ENCODE peak calls at places on chromosome 14, in ten cellular contexts. V is mammary epithelial cell, P is lung, B is SK-N-SH, K is tibial artery, U is PC-3, D is IMR-90, T is body of pancreas, J is heart right ventricle, Y is colonic mucosa. M is an unnamed sample.

GRCh38 chr14:72560331-72560730 is 333.6 kb downstream of the DPF3 start:
- DNase-seq in V (no peak), P (no peak), B (peak; percentile 42), K (no peak), U (no peak), D (no peak), T (peak; percentile 4), J (no peak), Y (no peak), M (no peak)

GRCh38 chr14:76509291-76509690 is 133.4 kb downstream of the ESRRB start:
- DNase-seq in V (no peak), P (no peak), B (no peak), K (no peak), U (no peak), D (no peak), T (no peak), J (no peak), Y (no peak), M (no peak)

GRCh38 chr14:101369194-101369915 is 191.9 kb upstream of the DIO3 start:
- DNase-seq in V (no peak), P (peak; percentile 29), B (no peak), K (no peak), U (no peak), D (no peak), T (no peak), J (no peak), Y (no peak), M (no peak)

GRCh38 chr14:71206766-71207371 is 299.6 kb downstream of the PCNX1 start:
- DNase-seq in V (peak; percentile 88), P (no peak), B (peak; percentile 64), K (peak; percentile 67), U (peak; percentile 85), D (peak; percentile 85), T (peak; percentile 38), J (peak; percentile 80), Y (no peak), M (peak; percentile 81)

GRCh38 chr14:67167420-67168109 is 21.7 kb upstream of the GARIN2 start:
- DNase-seq in V (no peak), P (no peak), B (no peak), K (no peak), U (peak; percentile 72), D (no peak), T (no peak), J (no peak), Y (no peak), M (no peak)

GRCh38 chr14:101876539-101876938 is 87.8 kb upstream of the DYNC1H1 start:
- DNase-seq in V (no peak), P (peak; percentile 66), B (peak; percentile 87), K (peak; percentile 79), U (no peak), D (peak; percentile 18), T (peak; percentile 42), J (peak; percentile 87), Y (peak; percentile 73), M (peak; percentile 92)

GRCh38 chr14:82855912-82856381 is 1322.3 kb upstream of the SEL1L start:
- DNase-seq in V (peak; percentile 8), P (no peak), B (peak; percentile 1), K (no peak), U (peak; percentile 46), D (peak; percentile 60), T (no peak), J (no peak), Y (no peak), M (peak; percentile 43)

GRCh38 chr14:100376751-100377171 is 53.6 kb downstream of the SLC25A47 start:
- DNase-seq in V (peak; percentile 24), P (no peak), B (no peak), K (no peak), U (peak; percentile 58), D (peak; percentile 23), T (no peak), J (no peak), Y (no peak), M (peak; percentile 59)

GRCh38 chr14:64253672-64254071 is 40.5 kb downstream of the ESR2 start:
- DNase-seq in V (peak; percentile 48), P (no peak), B (no peak), K (no peak), U (peak; percentile 93), D (peak; percentile 92), T (no peak), J (no peak), Y (no peak), M (no peak)

GRCh38 chr14:85336257-85336656 is 193.7 kb upstream of the FLRT2 start:
- DNase-seq in V (no peak), P (no peak), B (no peak), K (no peak), U (no peak), D (no peak), T (no peak), J (no peak), Y (no peak), M (no peak)

GRCh38 chr14:75492832-75493579 is 29.3 kb upstream of the BATF start:
- DNase-seq in V (no peak), P (peak; percentile 20), B (no peak), K (no peak), U (no peak), D (no peak), T (no peak), J (no peak), Y (no peak), M (no peak)

GRCh38 chr14:38125484-38125912 is 82.2 kb upstream of the SSTR1 start:
- DNase-seq in V (no peak), P (no peak), B (no peak), K (no peak), U (no peak), D (no peak), T (peak; percentile 24), J (no peak), Y (no peak), M (peak; percentile 83)

GRCh38 chr14:105918496-105919262 is 392.3 kb downstream of the TMEM121 start:
- DNase-seq in V (no peak), P (no peak), B (no peak), K (peak; percentile 16), U (no peak), D (no peak), T (no peak), J (peak; percentile 4), Y (no peak), M (no peak)

GRCh38 chr14:77316872-77317271 is 3.8 kb downstream of the POMT2 start:
- DNase-seq in V (peak; percentile 60), P (no peak), B (no peak), K (no peak), U (peak; percentile 74), D (no peak), T (no peak), J (no peak), Y (no peak), M (no peak)

DNA sequence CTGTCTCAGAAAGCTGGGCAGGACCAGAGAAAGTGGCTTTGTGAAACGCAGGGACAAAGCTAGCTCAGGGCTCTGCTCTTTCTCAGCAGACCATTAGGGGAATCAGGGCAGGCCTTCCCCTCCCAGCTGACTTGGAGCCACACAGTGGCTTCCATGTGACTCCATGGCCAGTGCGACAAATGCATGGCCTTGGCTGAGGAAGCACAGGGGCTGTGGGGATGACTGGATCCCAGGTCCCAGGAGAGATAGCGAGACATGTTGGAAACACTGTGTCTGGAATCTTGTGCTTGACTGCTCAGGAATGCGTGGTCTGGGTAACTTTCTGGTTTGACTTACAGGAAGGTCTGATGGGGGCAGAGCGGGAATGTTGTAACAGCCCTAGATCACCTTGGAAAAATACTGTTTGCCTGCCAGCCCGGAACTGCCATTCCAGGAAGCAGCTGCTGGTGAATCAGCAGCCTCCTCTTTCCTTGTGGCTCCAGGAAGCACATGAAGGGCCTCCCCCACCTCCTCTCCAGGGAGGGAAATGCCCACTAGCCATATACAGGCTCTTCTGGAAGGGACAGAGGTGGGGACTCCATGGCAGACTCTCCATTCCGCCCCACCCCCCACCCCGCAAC is 133.5 kb upstream of the HIF1A start:
- DNase-seq in V (peak; percentile 91), P (peak; percentile 76), B (peak; percentile 46), K (peak; percentile 74), U (peak; percentile 99), D (peak; percentile 99), T (peak; percentile 85), J (peak; percentile 82), Y (peak; percentile 81), M (peak; percentile 96)
- TF ChIP-seq CTCF in V (no peak), P (no peak), B (no peak), K (peak; percentile 15), U (peak; percentile 25), D (no peak), T (no peak), J (no peak), Y (no peak), M (no peak)

GRCh38 chr14:88166616-88167015 is 156.5 kb downstream of the KCNK10 start:
- DNase-seq in V (peak; percentile 59), P (no peak), B (no peak), K (no peak), U (peak; percentile 92), D (peak; percentile 11), T (no peak), J (no peak), Y (no peak), M (no peak)
- H3K4me3 ChIP-seq in V (no peak overlapping the region), P (no peak overlapping the region), B (no peak overlapping the region), K (no peak overlapping the region), U (no peak overlapping the region), D (no peak overlapping the region), T (no peak overlapping the region), J (no peak overlapping the region), Y (no peak overlapping the region), M (no peak overlapping the region)

GRCh38 chr14:24194873-24195185 is 412 bp downstream of the TM9SF1 start:
- DNase-seq in V (no peak), P (no peak), B (no peak), K (no peak), U (no peak), D (no peak), T (no peak), J (no peak), Y (no peak), M (no peak)
- H3K4me1 ChIP-seq in V (peaks cover 14% of the 10 kb centered on the region), P (no peaks in the 10 kb centered on the region), B (peaks cover 11% of the 10 kb centered on the region), K (peaks cover 24% of the 10 kb centered on the region), U (peaks cover 9% of the 10 kb centered on the region), D (peaks cover 8% of the 10 kb centered on the region), T (peaks cover 54% of the 10 kb centered on the region), J (peaks cover 22% of the 10 kb centered on the region), Y (peaks cover 4% of the 10 kb centered on the region), M (no peaks in the 10 kb centered on the region)

GRCh38 chr14:104331871-104332605 is 193.7 kb downstream of the KIF26A start:
- DNase-seq in V (no peak), P (no peak), B (no peak), K (no peak), U (no peak), D (no peak), T (no peak), J (no peak), Y (peak; percentile 16), M (no peak)
- TF ChIP-seq CTCF in V (no peak), P (no peak), B (no peak), K (no peak), U (peak; percentile 17), D (no peak), T (no peak), J (no peak), Y (no peak), M (peak; percentile 42)

GRCh38 chr14:30558362-30558674 is 640 bp upstream of the G2E3 start:
- DNase-seq in V (no peak), P (no peak), B (no peak), K (no peak), U (no peak), D (no peak), T (no peak), J (no peak), Y (no peak), M (no peak)
- H3K4me3 ChIP-seq in V (peak overlapping the region; percentile 89), P (no peak overlapping the region), B (peak overlapping the region; percentile 99), K (peak overlapping the region; percentile 77), U (peak overlapping the region; percentile 96), D (peak overlapping the region; percentile 93), T (peak overlapping the region; percentile 63), J (peak overlapping the region; percentile 90), Y (peak overlapping the region; percentile 92), M (peak overlapping the region; percentile 98)

M was measured in BE2C.